ENCODE peak calls at places on chromosomes 3 and 15, in five cellular contexts. F is esophagus muscularis mucosa, Y is stomach, K is upper lobe of left lung, M is A549. L is an unnamed sample.
A peak's percentile ranks its signal among the peaks of the same experiment; 100 is the strongest.

GRCh38 chr3:126664591-126665214 is 9.8 kb upstream of the TXNRD3 start:
- DNase-seq in F (peak; percentile 80), Y (no peak), K (no peak), M (peak; percentile 10), L (no peak)

GRCh38 chr15:79505956-79506355 is 73.8 kb downstream of the MINAR1 start:
- DNase-seq in F (no peak), Y (no peak), K (no peak), M (no peak), L (no peak)

GRCh38 chr3:132461544-132461943 is 44.2 kb downstream of the DNAJC13 start:
- DNase-seq in F (no peak), Y (no peak), K (no peak), M (no peak), L (no peak)

GRCh38 chr3:155302476-155302875 is 9.0 kb upstream of the STRIT1 start:
- DNase-seq in F (no peak), Y (no peak), K (no peak), M (peak; percentile 7), L (no peak)

GRCh38 chr3:140447136-140447535 is 230.7 kb upstream of the TRIM42 start:
- DNase-seq in F (no peak), Y (no peak), K (no peak), M (no peak), L (no peak)

GRCh38 chr15:80386151-80386550 is 18.0 kb upstream of the ARNT2 start:
- DNase-seq in F (peak; percentile 64), Y (no peak), K (no peak), M (no peak), L (no peak)

GRCh38 chr3:99548674-99549073 is 89.7 kb upstream of the COL8A1 start:
- DNase-seq in F (no peak), Y (no peak), K (no peak), M (no peak), L (no peak)

GRCh38 chr3:5009506-5010100 is 30.4 kb downstream of the BHLHE40 start:
- DNase-seq in F (no peak), Y (no peak), K (no peak), M (no peak), L (no peak)

GRCh38 chr15:36808401-36809160 is 229.2 kb downstream of the CDIN1 start:
- DNase-seq in F (no peak), Y (peak; percentile 37), K (no peak), M (peak; percentile 13), L (no peak)

GRCh38 chr15:85616549-85616948 is 178.2 kb downstream of the KLHL25 start:
- DNase-seq in F (no peak), Y (no peak), K (no peak), M (no peak), L (no peak)

GRCh38 chr15:37054336-37054735 is 46.0 kb downstream of the MEIS2 start:
- DNase-seq in F (no peak), Y (no peak), K (no peak), M (no peak), L (no peak)

GRCh38 chr3:65902304-65902793 is 136.4 kb downstream of the MAGI1 start:
- DNase-seq in F (no peak), Y (peak; percentile 45), K (no peak), M (no peak), L (no peak)

DNA sequence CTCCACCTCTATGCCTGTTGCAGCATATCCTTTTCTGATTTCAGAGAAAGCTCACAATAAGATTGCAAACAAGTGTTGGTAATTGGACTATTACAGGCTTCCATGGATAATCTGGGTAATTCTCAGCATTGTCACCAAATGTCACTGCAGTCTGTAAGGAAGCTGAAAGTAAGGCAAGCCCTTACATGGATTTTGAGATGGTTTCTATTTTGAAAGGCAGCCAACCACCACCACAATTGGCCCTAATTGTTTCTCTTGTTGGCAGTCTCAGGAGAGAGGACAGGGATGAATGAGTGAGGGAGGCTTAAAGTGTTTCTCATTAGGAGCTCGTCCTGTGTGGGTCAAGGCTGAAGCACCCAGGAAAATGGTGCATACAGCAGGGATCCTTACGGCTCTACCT is 879.9 kb downstream of the TUSC7 start:
- DNase-seq in F (no peak), Y (no peak), K (no peak), M (no peak), L (no peak)
- H3K4me1 ChIP-seq in F (no peaks in the 10 kb centered on the region), Y (no peaks in the 10 kb centered on the region), K (no peaks in the 10 kb centered on the region), M (no peaks in the 10 kb centered on the region), L (no peaks in the 10 kb centered on the region)

GRCh38 chr15:65333441-65333820 is 29.0 kb downstream of the RNU5B-1 start:
- DNase-seq in F (no peak), Y (no peak), K (no peak), M (no peak), L (no peak)
- H3K27ac ChIP-seq in F (no peak overlapping the region), Y (no peak overlapping the region), K (no peak overlapping the region), M (no peak overlapping the region), L (no peak overlapping the region)

DNA sequence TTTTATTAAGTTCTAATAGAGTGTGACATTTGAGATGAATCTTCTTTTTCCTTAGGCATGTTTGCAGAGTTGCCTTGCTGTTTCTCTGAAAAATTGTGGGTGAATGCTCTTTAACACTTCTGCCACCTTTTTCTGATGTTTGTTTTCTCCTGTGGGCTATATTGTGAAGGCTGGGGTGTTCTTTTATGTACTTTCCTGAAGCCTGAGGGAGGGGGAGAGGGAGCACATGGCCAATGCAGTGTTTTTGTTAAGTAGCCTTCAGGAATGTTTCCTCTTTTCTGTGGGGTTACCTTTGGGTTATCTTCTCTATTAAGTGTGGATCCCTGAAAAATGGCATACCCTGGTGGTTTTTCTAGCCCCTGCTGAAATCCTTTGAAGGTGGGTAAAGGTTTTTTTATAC is 50.2 kb downstream of the CMC1 start:
- DNase-seq in F (no peak), Y (no peak), K (no peak), M (no peak), L (no peak)
- TF ChIP-seq EP300 in F (no peak), Y (no peak), K (no peak), M (no peak), L (no peak)

DNA sequence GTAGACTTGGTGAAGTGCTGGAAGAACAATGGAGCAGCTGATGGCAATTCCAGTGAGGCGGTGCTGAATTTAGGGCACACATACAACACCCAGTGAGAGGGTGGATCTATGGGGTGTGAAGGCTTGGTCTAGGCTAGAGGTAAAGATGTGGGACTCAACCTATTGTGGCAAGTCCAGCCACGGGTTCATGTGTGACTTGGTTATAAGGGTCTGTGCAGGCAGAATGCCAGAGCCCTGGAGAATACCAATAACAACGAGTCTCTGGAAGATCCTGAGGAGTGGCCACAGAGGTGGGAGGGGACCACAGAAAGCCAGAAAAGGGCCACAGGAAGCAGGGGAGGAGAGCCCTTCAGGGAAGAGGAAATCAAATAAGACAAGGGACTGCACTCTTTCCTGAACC is 55.0 kb downstream of the VGLL4 start:
- DNase-seq in F (no peak), Y (no peak), K (no peak), M (no peak), L (no peak)
- H3K4me1 ChIP-seq in F (peaks cover 100% of the 10 kb centered on the region), Y (peaks cover 82% of the 10 kb centered on the region), K (peaks cover 44% of the 10 kb centered on the region), M (peaks cover 19% of the 10 kb centered on the region), L (no peaks in the 10 kb centered on the region)

DNA sequence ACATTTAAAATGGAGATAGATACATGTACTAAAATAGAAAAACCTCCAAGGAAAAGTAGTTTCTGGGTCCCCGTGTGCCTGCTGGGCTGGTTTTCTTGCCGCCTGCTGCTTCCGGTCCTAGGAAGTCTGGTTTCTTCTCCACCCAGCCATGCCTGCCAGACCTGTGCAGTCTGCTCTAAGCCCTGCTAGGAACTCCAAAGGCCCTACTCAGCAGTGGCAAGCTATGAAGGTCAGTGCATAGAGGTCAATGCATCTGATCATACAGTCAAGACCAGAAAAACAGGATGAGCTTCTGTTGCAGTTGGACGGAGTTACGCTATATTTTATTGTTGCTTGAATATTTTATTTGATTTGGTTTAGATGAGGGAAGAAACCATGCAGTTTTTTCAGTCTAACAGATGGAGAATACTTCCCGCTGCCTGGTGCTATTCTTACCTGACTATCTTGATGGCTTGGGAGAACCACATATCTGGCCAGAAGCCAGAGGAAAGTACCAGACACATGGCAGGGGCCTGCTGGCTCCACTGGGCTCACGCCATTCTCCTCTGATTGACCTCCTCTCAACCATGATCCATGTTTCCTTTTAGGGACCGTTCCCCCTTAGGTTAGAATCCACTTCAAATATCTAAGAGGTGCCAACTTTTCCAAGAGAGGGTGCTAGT is 226.8 kb upstream of the ST8SIA2 start:
- DNase-seq in F (no peak), Y (no peak), K (no peak), M (no peak), L (no peak)
- H3K27ac ChIP-seq in F (no peak overlapping the region), Y (no peak overlapping the region), K (no peak overlapping the region), M (no peak overlapping the region), L (no peak overlapping the region)

GRCh38 chr15:31327674-31328424 is 1.2 kb downstream of the KLF13 start:
- DNase-seq in F (no peak), Y (peak; percentile 76), K (peak; percentile 95), M (peak; percentile 40), L (no peak)
- TF ChIP-seq EP300 in F (no peak), Y (no peak), K (no peak), M (no peak), L (peak; percentile 45)

GRCh38 chr15:91926871-91927270 is 73.4 kb downstream of the SLCO3A1 start:
- DNase-seq in F (no peak), Y (no peak), K (no peak), M (no peak), L (no peak)
- H3K4me1 ChIP-seq in F (peaks cover 45% of the 10 kb centered on the region), Y (peaks cover 50% of the 10 kb centered on the region), K (peaks cover 59% of the 10 kb centered on the region), M (no peaks in the 10 kb centered on the region), L (no peaks in the 10 kb centered on the region)

GRCh38 chr3:187062526-187063177 is 76.6 kb downstream of the RPL39L start:
- DNase-seq in F (no peak), Y (no peak), K (no peak), M (peak; percentile 72), L (no peak)
- H3K27ac ChIP-seq in F (no peak overlapping the region), Y (peak overlapping the region; percentile 64), K (peak overlapping the region; percentile 77), M (peak overlapping the region; percentile 73), L (no peak overlapping the region)

GRCh38 chr15:63473999-63474809 is 30.2 kb upstream of the USP3 start:
- DNase-seq in F (no peak), Y (peak; percentile 75), K (no peak), M (peak; percentile 95), L (no peak)

GRCh38 chr15:63473749-63473998 is 30.7 kb upstream of the USP3 start:
- DNase-seq in F (no peak), Y (no peak), K (no peak), M (no peak), L (no peak)

GRCh38 chr15:63476229-63476632 is 28.2 kb upstream of the USP3 start:
- DNase-seq in F (no peak), Y (no peak), K (no peak), M (peak; percentile 98), L (no peak)

GRCh38 chr15:63475670-63476069 is 28.7 kb upstream of the USP3 start:
- DNase-seq in F (no peak), Y (no peak), K (no peak), M (peak; percentile 41), L (no peak)

DNA sequence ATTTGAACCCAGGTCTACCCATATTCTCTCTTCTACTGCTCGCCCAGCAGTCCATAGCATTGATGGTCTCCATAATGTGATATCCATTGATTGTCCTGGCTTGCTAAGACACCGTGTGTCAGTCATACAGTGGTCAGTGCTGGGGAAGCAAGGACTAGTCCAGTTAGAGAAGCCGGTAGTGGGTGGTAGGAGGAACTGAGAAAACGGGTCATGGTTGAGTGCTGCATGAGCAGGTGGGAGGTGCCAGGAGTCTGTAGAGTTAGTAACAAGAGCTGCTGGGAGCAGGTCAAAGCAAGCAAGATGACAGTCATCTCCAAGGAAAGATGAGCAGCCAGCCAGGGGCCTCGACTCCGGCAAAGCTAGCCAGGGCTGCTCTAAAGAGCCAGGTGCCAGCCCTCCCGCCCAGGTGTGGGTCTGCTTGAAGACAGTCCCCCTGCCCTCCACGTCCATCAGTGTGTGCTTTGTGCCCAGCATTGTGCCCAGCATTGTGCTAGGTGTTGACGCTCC is 29.5 kb upstream of the USP3 start:
- DNase-seq in F (no peak), Y (peak; percentile 44), K (no peak), M (peak; percentile 86), L (no peak)
- TF ChIP-seq EP300 in F (no peak), Y (no peak), K (no peak), M (no peak), L (no peak)

L was measured in tibial nerve.